ENCODE peak calls at places on chromosomes 6 and 20, in six cellular contexts. Q is MM.1S, X is activated T-cell treated with anti-CD3 and anti-CD28 coated beads for 1 hour, M is GM12865, W is SK-N-DZ, I is dorsolateral prefrontal cortex. T is an unnamed sample.

GRCh38 chr20:53660078-53660909 is 66.7 kb upstream of the ZNF217 start:
- DNase-seq in Q (peak), X (no peak), M (peak), W (no peak), I (no peak), T (no peak)

GRCh38 chr6:112579601-112580000 is 232.5 kb downstream of the RFPL4B start:
- DNase-seq in Q (no peak), X (no peak), M (no peak), W (no peak), I (no peak), T (no peak)

GRCh38 chr6:135212935-135213334 is 31.8 kb downstream of the MYB start:
- DNase-seq in Q (no peak), X (no peak), M (no peak), W (no peak), I (no peak), T (no peak)

GRCh38 chr6:31663961-31664789 is 622 bp downstream of the GPANK1 start:
- DNase-seq in Q (peak), X (no peak), M (no peak), W (no peak), I (no peak), T (peak)

GRCh38 chr20:51160011-51160410 is 137.1 kb upstream of the KCNG1 start:
- DNase-seq in Q (no peak), X (no peak), M (no peak), W (no peak), I (no peak), T (no peak)

GRCh38 chr20:56418385-56418861 is 6.4 kb downstream of the CASS4 start:
- DNase-seq in Q (no peak), X (no peak), M (no peak), W (no peak), I (no peak), T (peak)

GRCh38 chr20:25043499-25044260 is 14.3 kb downstream of the ACSS1 start:
- DNase-seq in Q (no peak), X (no peak), M (no peak), W (no peak), I (no peak), T (no peak)

GRCh38 chr6:26743157-26743821 is 83.7 kb upstream of the ZNF322 start:
- DNase-seq in Q (no peak), X (no peak), M (no peak), W (peak), I (no peak), T (no peak)

GRCh38 chr6:159525445-159526031 is 167.5 kb downstream of the SOD2 start:
- DNase-seq in Q (no peak), X (no peak), M (no peak), W (no peak), I (no peak), T (no peak)

GRCh38 chr6:20034408-20034769 is 177.9 kb downstream of the MBOAT1 start:
- DNase-seq in Q (no peak), X (no peak), M (no peak), W (no peak), I (no peak), T (no peak)

GRCh38 chr20:41152108-41152757 is 14.9 kb downstream of the PLCG1 start:
- DNase-seq in Q (no peak), X (no peak), M (no peak), W (no peak), I (no peak), T (no peak)

GRCh38 chr6:15023448-15023847 is 222.4 kb upstream of the JARID2 start:
- DNase-seq in Q (peak), X (no peak), M (peak), W (no peak), I (no peak), T (no peak)

GRCh38 chr20:34302312-34302722 is 838 bp downstream of the AHCY start:
- DNase-seq in Q (peak), X (no peak), M (peak), W (no peak), I (no peak), T (peak)

GRCh38 chr6:119241124-119241491 is 108.5 kb downstream of the MAN1A1 start:
- DNase-seq in Q (no peak), X (no peak), M (peak), W (no peak), I (no peak), T (peak)

GRCh38 chr6:167769408-167770190 is 57.1 kb upstream of the AFDN start:
- DNase-seq in Q (no peak), X (no peak), M (no peak), W (no peak), I (no peak), T (no peak)

GRCh38 chr6:43776799-43777776 is 7.1 kb downstream of the VEGFA start:
- DNase-seq in Q (no peak), X (no peak), M (no peak), W (no peak), I (no peak), T (no peak)

GRCh38 chr6:157513004-157513603 is 132.1 kb downstream of the ZDHHC14 start:
- DNase-seq in Q (no peak), X (no peak), M (no peak), W (no peak), I (no peak), T (no peak)

GRCh38 chr20:48846516-48847492 is 19.0 kb upstream of the PREX1 start:
- DNase-seq in Q (no peak), X (no peak), M (peak), W (peak), I (no peak), T (peak)

GRCh38 chr6:144439016-144439415 is 153.9 kb downstream of the UTRN start:
- DNase-seq in Q (no peak), X (no peak), M (no peak), W (no peak), I (no peak), T (no peak)

GRCh38 chr6:151443911-151444621 is 7.9 kb downstream of the RMND1 start:
- DNase-seq in Q (no peak), X (no peak), M (no peak), W (no peak), I (no peak), T (no peak)

GRCh38 chr6:6538301-6538700 is 50.2 kb upstream of the LY86 start:
- DNase-seq in Q (no peak), X (no peak), M (no peak), W (no peak), I (no peak), T (no peak)

GRCh38 chr6:105321207-105321606 is 81.7 kb downstream of the PREP start:
- DNase-seq in Q (no peak), X (no peak), M (no peak), W (no peak), I (no peak), T (no peak)

GRCh38 chr6:170020041-170020583 is 268.7 kb downstream of the ERMARD start:
- DNase-seq in Q (no peak), X (no peak), M (no peak), W (no peak), I (no peak), T (no peak)

GRCh38 chr6:105755885-105756284 is 330.3 kb upstream of the PRDM1 start:
- DNase-seq in Q (no peak), X (no peak), M (peak), W (no peak), I (no peak), T (no peak)

GRCh38 chr6:65448806-65449397 is 258.1 kb downstream of the EYS start:
- DNase-seq in Q (no peak), X (no peak), M (no peak), W (peak), I (no peak), T (no peak)

GRCh38 chr6:27672113-27672799 is 199.4 kb upstream of the ZNF184 start:
- DNase-seq in Q (peak), X (no peak), M (peak), W (peak), I (no peak), T (peak)

GRCh38 chr6:13572240-13572639 is 2.2 kb upstream of the SIRT5 start:
- DNase-seq in Q (no peak), X (no peak), M (no peak), W (no peak), I (no peak), T (no peak)

GRCh38 chr20:59222239-59222981 is 58.8 kb downstream of the ZNF831 start:
- DNase-seq in Q (peak), X (peak), M (peak), W (peak), I (peak), T (peak)

T was measured in NCI-H82.